ENCODE peak calls at places on chromosomes 2 and 18, in five cellular contexts. One of them, this sample, is unnamed.

GRCh38 chr2:598043-598802 is 79.0 kb downstream of the TMEM18 start:
- DNase-seq in ELR: peak
- DNase-seq in activated naive CD4-positive, alpha-beta T cell treated with anti-CD3 and anti-CD28 coated beads for 36 hours: no peak
- DNase-seq in fibroblast of the conjunctiva: no peak
- DNase-seq in naive B cell: no peak
- DNase-seq in this sample: no peak

GRCh38 chr2:37925063-37925897 is at the start of gene RMDN2:
- DNase-seq in fibroblast of the conjunctiva: peak
- DNase-seq in activated naive CD4-positive, alpha-beta T cell treated with anti-CD3 and anti-CD28 coated beads for 36 hours: peak
- DNase-seq in ELR: peak
- DNase-seq in naive B cell: peak
- DNase-seq in this sample: peak

GRCh38 chr18:3624818-3625716 is 175.1 kb downstream of the TGIF1 start:
- DNase-seq in ELR: peak
- DNase-seq in naive B cell: no peak
- DNase-seq in fibroblast of the conjunctiva: peak
- DNase-seq in activated naive CD4-positive, alpha-beta T cell treated with anti-CD3 and anti-CD28 coated beads for 36 hours: peak
- DNase-seq in this sample: no peak

GRCh38 chr2:46704593-46704992 is 211.0 kb downstream of the MCFD2 start:
- DNase-seq in ELR: no peak
- DNase-seq in activated naive CD4-positive, alpha-beta T cell treated with anti-CD3 and anti-CD28 coated beads for 36 hours: no peak
- DNase-seq in fibroblast of the conjunctiva: no peak
- DNase-seq in naive B cell: no peak
- DNase-seq in this sample: no peak

GRCh38 chr2:238963970-238964331 is 116.1 kb downstream of the TWIST2 start:
- DNase-seq in activated naive CD4-positive, alpha-beta T cell treated with anti-CD3 and anti-CD28 coated beads for 36 hours: no peak
- DNase-seq in ELR: no peak
- DNase-seq in fibroblast of the conjunctiva: no peak
- DNase-seq in naive B cell: no peak
- DNase-seq in this sample: no peak

GRCh38 chr2:141555876-141556470 is 574.8 kb downstream of the LRP1B start:
- DNase-seq in fibroblast of the conjunctiva: no peak
- DNase-seq in activated naive CD4-positive, alpha-beta T cell treated with anti-CD3 and anti-CD28 coated beads for 36 hours: no peak
- DNase-seq in ELR: no peak
- DNase-seq in naive B cell: no peak
- DNase-seq in this sample: no peak

GRCh38 chr2:42809876-42810125 is 17.4 kb upstream of the HAAO start:
- DNase-seq in ELR: peak
- DNase-seq in naive B cell: no peak
- DNase-seq in activated naive CD4-positive, alpha-beta T cell treated with anti-CD3 and anti-CD28 coated beads for 36 hours: no peak
- DNase-seq in fibroblast of the conjunctiva: peak
- DNase-seq in this sample: peak

GRCh38 chr2:62313433-62314227 is 117.7 kb downstream of the B3GNT2 start:
- DNase-seq in fibroblast of the conjunctiva: no peak
- DNase-seq in activated naive CD4-positive, alpha-beta T cell treated with anti-CD3 and anti-CD28 coated beads for 36 hours: no peak
- DNase-seq in naive B cell: peak
- DNase-seq in ELR: no peak
- DNase-seq in this sample: no peak

GRCh38 chr2:205754924-205755321 is 72.6 kb downstream of the NRP2 start:
- DNase-seq in ELR: peak
- DNase-seq in fibroblast of the conjunctiva: no peak
- DNase-seq in naive B cell: no peak
- DNase-seq in activated naive CD4-positive, alpha-beta T cell treated with anti-CD3 and anti-CD28 coated beads for 36 hours: no peak
- DNase-seq in this sample: no peak

GRCh38 chr2:70247364-70248144 is 874 bp downstream of the TIA1 start:
- DNase-seq in activated naive CD4-positive, alpha-beta T cell treated with anti-CD3 and anti-CD28 coated beads for 36 hours: no peak
- DNase-seq in naive B cell: no peak
- DNase-seq in ELR: peak
- DNase-seq in fibroblast of the conjunctiva: no peak
- DNase-seq in this sample: peak

GRCh38 chr2:134758632-134759031 is 39.8 kb upstream of the TMEM163 start:
- DNase-seq in activated naive CD4-positive, alpha-beta T cell treated with anti-CD3 and anti-CD28 coated beads for 36 hours: no peak
- DNase-seq in ELR: no peak
- DNase-seq in fibroblast of the conjunctiva: no peak
- DNase-seq in naive B cell: peak
- DNase-seq in this sample: peak

GRCh38 chr2:177396630-177397460 is 4.3 kb downstream of the AGPS start:
- DNase-seq in activated naive CD4-positive, alpha-beta T cell treated with anti-CD3 and anti-CD28 coated beads for 36 hours: no peak
- DNase-seq in naive B cell: no peak
- DNase-seq in ELR: peak
- DNase-seq in fibroblast of the conjunctiva: no peak
- DNase-seq in this sample: no peak

GRCh38 chr2:70641263-70641784 is 87.7 kb upstream of the TGFA start:
- DNase-seq in naive B cell: no peak
- DNase-seq in ELR: peak
- DNase-seq in activated naive CD4-positive, alpha-beta T cell treated with anti-CD3 and anti-CD28 coated beads for 36 hours: no peak
- DNase-seq in fibroblast of the conjunctiva: no peak
- DNase-seq in this sample: no peak

GRCh38 chr2:160666019-160666676 is 172.5 kb upstream of the RBMS1 start:
- DNase-seq in activated naive CD4-positive, alpha-beta T cell treated with anti-CD3 and anti-CD28 coated beads for 36 hours: no peak
- DNase-seq in fibroblast of the conjunctiva: peak
- DNase-seq in naive B cell: no peak
- DNase-seq in ELR: peak
- DNase-seq in this sample: no peak

GRCh38 chr2:44548221-44549098 is 186.7 kb downstream of the CAMKMT start:
- DNase-seq in ELR: no peak
- DNase-seq in naive B cell: no peak
- DNase-seq in activated naive CD4-positive, alpha-beta T cell treated with anti-CD3 and anti-CD28 coated beads for 36 hours: no peak
- DNase-seq in fibroblast of the conjunctiva: no peak
- DNase-seq in this sample: no peak

GRCh38 chr2:37427241-37427640 is 82.8 kb downstream of the QPCT start:
- DNase-seq in activated naive CD4-positive, alpha-beta T cell treated with anti-CD3 and anti-CD28 coated beads for 36 hours: no peak
- DNase-seq in ELR: no peak
- DNase-seq in fibroblast of the conjunctiva: no peak
- DNase-seq in naive B cell: no peak
- DNase-seq in this sample: no peak

GRCh38 chr2:165905269-165905668 is 48.3 kb downstream of the TTC21B start:
- DNase-seq in fibroblast of the conjunctiva: no peak
- DNase-seq in activated naive CD4-positive, alpha-beta T cell treated with anti-CD3 and anti-CD28 coated beads for 36 hours: no peak
- DNase-seq in naive B cell: no peak
- DNase-seq in ELR: no peak
- DNase-seq in this sample: no peak

GRCh38 chr2:110659248-110659647 is 18.6 kb downstream of the BUB1 start:
- DNase-seq in naive B cell: no peak
- DNase-seq in ELR: no peak
- DNase-seq in activated naive CD4-positive, alpha-beta T cell treated with anti-CD3 and anti-CD28 coated beads for 36 hours: no peak
- DNase-seq in fibroblast of the conjunctiva: no peak
- DNase-seq in this sample: no peak

GRCh38 chr2:9135804-9136558 is 70.6 kb upstream of the ASAP2 start:
- DNase-seq in fibroblast of the conjunctiva: no peak
- DNase-seq in naive B cell: no peak
- DNase-seq in activated naive CD4-positive, alpha-beta T cell treated with anti-CD3 and anti-CD28 coated beads for 36 hours: no peak
- DNase-seq in ELR: peak
- DNase-seq in this sample: no peak

GRCh38 chr2:36459725-36460137 is 104.2 kb downstream of the CRIM1 start:
- DNase-seq in naive B cell: no peak
- DNase-seq in fibroblast of the conjunctiva: peak
- DNase-seq in activated naive CD4-positive, alpha-beta T cell treated with anti-CD3 and anti-CD28 coated beads for 36 hours: no peak
- DNase-seq in ELR: peak
- DNase-seq in this sample: no peak

GRCh38 chr2:69087211-69087911 is 74.4 kb downstream of the ANTXR1 start:
- DNase-seq in naive B cell: no peak
- DNase-seq in fibroblast of the conjunctiva: no peak
- DNase-seq in activated naive CD4-positive, alpha-beta T cell treated with anti-CD3 and anti-CD28 coated beads for 36 hours: no peak
- DNase-seq in ELR: no peak
- DNase-seq in this sample: no peak

GRCh38 chr2:151959203-151959602 is 131.0 kb upstream of the ARL5A start:
- DNase-seq in ELR: no peak
- DNase-seq in activated naive CD4-positive, alpha-beta T cell treated with anti-CD3 and anti-CD28 coated beads for 36 hours: no peak
- DNase-seq in fibroblast of the conjunctiva: no peak
- DNase-seq in naive B cell: no peak
- DNase-seq in this sample: no peak

GRCh38 chr2:67694464-67694863 is 297.3 kb downstream of the ETAA1 start:
- DNase-seq in fibroblast of the conjunctiva: no peak
- DNase-seq in naive B cell: no peak
- DNase-seq in activated naive CD4-positive, alpha-beta T cell treated with anti-CD3 and anti-CD28 coated beads for 36 hours: peak
- DNase-seq in ELR: no peak
- DNase-seq in this sample: no peak

GRCh38 chr2:209986405-209986804 is 16.0 kb upstream of the RPE start:
- DNase-seq in fibroblast of the conjunctiva: no peak
- DNase-seq in naive B cell: no peak
- DNase-seq in activated naive CD4-positive, alpha-beta T cell treated with anti-CD3 and anti-CD28 coated beads for 36 hours: no peak
- DNase-seq in ELR: peak
- DNase-seq in this sample: no peak

GRCh38 chr18:2948038-2948437 is 64.9 kb downstream of the LPIN2 start:
- DNase-seq in ELR: peak
- DNase-seq in naive B cell: no peak
- DNase-seq in activated naive CD4-positive, alpha-beta T cell treated with anti-CD3 and anti-CD28 coated beads for 36 hours: no peak
- DNase-seq in fibroblast of the conjunctiva: peak
- DNase-seq in this sample: no peak

GRCh38 chr2:105854972-105855371 is 110.3 kb downstream of the NCK2 start:
- DNase-seq in ELR: no peak
- DNase-seq in naive B cell: no peak
- DNase-seq in activated naive CD4-positive, alpha-beta T cell treated with anti-CD3 and anti-CD28 coated beads for 36 hours: no peak
- DNase-seq in fibroblast of the conjunctiva: no peak
- DNase-seq in this sample: no peak

GRCh38 chr2:31888550-31888949 is 122.3 kb downstream of the MEMO1 start:
- DNase-seq in fibroblast of the conjunctiva: no peak
- DNase-seq in ELR: no peak
- DNase-seq in activated naive CD4-positive, alpha-beta T cell treated with anti-CD3 and anti-CD28 coated beads for 36 hours: no peak
- DNase-seq in naive B cell: no peak
- DNase-seq in this sample: no peak

GRCh38 chr18:38052879-38053590 is 487.4 kb upstream of the CELF4 start:
- DNase-seq in activated naive CD4-positive, alpha-beta T cell treated with anti-CD3 and anti-CD28 coated beads for 36 hours: no peak
- DNase-seq in ELR: no peak
- DNase-seq in fibroblast of the conjunctiva: no peak
- DNase-seq in naive B cell: no peak
- DNase-seq in this sample: no peak

GRCh38 chr2:140589696-140590095 is 1541.1 kb downstream of the LRP1B start:
- DNase-seq in activated naive CD4-positive, alpha-beta T cell treated with anti-CD3 and anti-CD28 coated beads for 36 hours: no peak
- DNase-seq in fibroblast of the conjunctiva: no peak
- DNase-seq in ELR: peak
- DNase-seq in naive B cell: no peak
- DNase-seq in this sample: no peak

GRCh38 chr18:79069792-79070151 is 578 bp downstream of the ATP9B start:
- DNase-seq in naive B cell: no peak
- DNase-seq in ELR: no peak
- DNase-seq in fibroblast of the conjunctiva: no peak
- DNase-seq in activated naive CD4-positive, alpha-beta T cell treated with anti-CD3 and anti-CD28 coated beads for 36 hours: no peak
- DNase-seq in this sample: no peak

GRCh38 chr2:173401716-173402326 is 47.1 kb downstream of the CDCA7 start:
- DNase-seq in naive B cell: no peak
- DNase-seq in fibroblast of the conjunctiva: no peak
- DNase-seq in ELR: peak
- DNase-seq in activated naive CD4-positive, alpha-beta T cell treated with anti-CD3 and anti-CD28 coated beads for 36 hours: no peak
- DNase-seq in this sample: no peak

GRCh38 chr2:199862779-199863178 is 11.8 kb upstream of the FTCDNL1 start:
- DNase-seq in fibroblast of the conjunctiva: no peak
- DNase-seq in ELR: peak
- DNase-seq in activated naive CD4-positive, alpha-beta T cell treated with anti-CD3 and anti-CD28 coated beads for 36 hours: no peak
- DNase-seq in naive B cell: no peak
- DNase-seq in this sample: no peak

GRCh38 chr2:237892936-237893595 is 33.6 kb downstream of the RAMP1 start:
- DNase-seq in ELR: no peak
- DNase-seq in naive B cell: no peak
- DNase-seq in activated naive CD4-positive, alpha-beta T cell treated with anti-CD3 and anti-CD28 coated beads for 36 hours: no peak
- DNase-seq in fibroblast of the conjunctiva: no peak
- DNase-seq in this sample: no peak

This sample was measured in Karpas-422.